ENCODE peak calls at places on chromosomes 11 and 22, in four cellular contexts. C is Peyer's patch, R is left lung, E is right atrium auricular region. U is an unnamed sample.

GRCh38 chr11:78158987-78159662 is 19.7 kb upstream of the ALG8 start:
- DNase-seq in C (no peak), R (no peak), E (no peak), U (no peak)

GRCh38 chr11:101180481-101180880 is 50.9 kb upstream of the PGR start:
- DNase-seq in C (no peak), R (no peak), E (no peak), U (no peak)

GRCh38 chr11:11229691-11230090 is 123.4 kb downstream of the CSNK2A3 start:
- DNase-seq in C (no peak), R (no peak), E (no peak), U (no peak)

GRCh38 chr11:70528046-70528793 is 129.9 kb downstream of the CTTN start:
- DNase-seq in C (no peak), R (no peak), E (no peak), U (peak; percentile 56)

GRCh38 chr11:100682247-100682969 is 4.7 kb upstream of the ARHGAP42 start:
- DNase-seq in C (no peak), R (no peak), E (no peak), U (no peak)

GRCh38 chr22:38172489-38173155 is 9.0 kb downstream of the PLA2G6 start:
- DNase-seq in C (no peak), R (peak; percentile 59), E (peak; percentile 83), U (peak; percentile 73)

GRCh38 chr22:46090051-46090591 is 60.2 kb upstream of the PPARA start:
- DNase-seq in C (no peak), R (peak; percentile 34), E (no peak), U (peak; percentile 65)

GRCh38 chr11:1628506-1629325 is 859 bp upstream of the KRTAP5-5 start:
- DNase-seq in C (peak; percentile 36), R (no peak), E (no peak), U (peak; percentile 81)

GRCh38 chr22:44389926-44390925 is 77.5 kb upstream of the SHISAL1 start:
- DNase-seq in C (no peak), R (peak; percentile 22), E (no peak), U (peak; percentile 44)

GRCh38 chr11:95339554-95339953 is 108.6 kb upstream of the SESN3 start:
- DNase-seq in C (no peak), R (no peak), E (no peak), U (no peak)
- H3K27ac ChIP-seq in C (peak overlapping the region; percentile 67), R (peak overlapping the region; percentile 30), E (peak overlapping the region; percentile 72), U (peak overlapping the region; percentile 81)

GRCh38 chr11:24375896-24376295 is 121.0 kb upstream of the LUZP2 start:
- DNase-seq in C (no peak), R (no peak), E (no peak), U (no peak)
- H3K27ac ChIP-seq in C (no peak overlapping the region), R (no peak overlapping the region), E (no peak overlapping the region), U (no peak overlapping the region)

DNA sequence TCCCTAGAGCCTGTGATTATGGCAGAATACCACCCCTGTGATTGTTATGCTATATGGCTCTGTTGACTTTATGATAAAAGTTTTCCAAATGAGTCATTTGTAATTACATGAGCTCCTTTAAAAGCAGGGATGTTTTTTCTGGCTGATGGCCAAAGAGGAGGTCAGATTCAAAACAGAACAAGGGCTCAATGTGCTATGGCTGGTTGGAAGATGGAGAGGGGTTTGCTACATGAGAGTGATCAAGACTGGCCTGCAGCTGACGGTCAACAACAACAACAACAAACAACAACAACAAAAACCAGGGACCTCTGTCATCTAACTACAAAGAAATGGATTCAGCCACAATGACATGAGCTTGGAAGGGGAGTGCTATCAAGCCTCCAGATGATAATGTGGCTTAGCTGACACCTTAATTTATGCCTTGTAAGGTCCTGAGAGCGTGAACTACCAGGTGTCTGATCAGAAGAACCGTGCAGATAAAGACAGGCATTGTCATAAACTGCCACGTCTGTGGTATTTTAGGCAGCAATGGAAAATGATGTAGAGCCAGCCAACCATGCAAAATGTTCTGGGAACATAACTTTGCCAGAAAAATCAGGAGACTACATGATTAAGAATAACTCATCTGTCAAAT is 47.2 kb downstream of the PIWIL3 start:
- DNase-seq in C (no peak), R (no peak), E (no peak), U (no peak)
- H3K27ac ChIP-seq in C (no peak overlapping the region), R (no peak overlapping the region), E (no peak overlapping the region), U (no peak overlapping the region)

GRCh38 chr11:128626913-128627665 is 39.7 kb upstream of the ETS1 start:
- DNase-seq in C (no peak), R (no peak), E (peak; percentile 57), U (no peak)

GRCh38 chr11:128627666-128628342 is 40.4 kb upstream of the ETS1 start:
- DNase-seq in C (no peak), R (no peak), E (peak; percentile 56), U (no peak)

GRCh38 chr11:128624269-128625170 is 37.2 kb upstream of the ETS1 start:
- DNase-seq in C (peak; percentile 84), R (peak; percentile 67), E (no peak), U (no peak)

GRCh38 chr11:128625766-128626165 is 38.4 kb upstream of the ETS1 start:
- DNase-seq in C (no peak), R (no peak), E (no peak), U (no peak)

GRCh38 chr11:128625316-128625715 is 38.0 kb upstream of the ETS1 start:
- DNase-seq in C (peak; percentile 48), R (peak; percentile 53), E (peak; percentile 58), U (no peak)
- H3K27ac ChIP-seq in C (peak overlapping the region; percentile 55), R (peak overlapping the region; percentile 51), E (no peak overlapping the region), U (no peak overlapping the region)

GRCh38 chr11:60775420-60775961 is 9.6 kb upstream of the MS4A10 start:
- DNase-seq in C (peak; percentile 69), R (peak; percentile 73), E (peak; percentile 88), U (peak; percentile 72)
- H3K27ac ChIP-seq in C (no peak overlapping the region), R (no peak overlapping the region), E (peak overlapping the region; percentile 22), U (no peak overlapping the region)

DNA sequence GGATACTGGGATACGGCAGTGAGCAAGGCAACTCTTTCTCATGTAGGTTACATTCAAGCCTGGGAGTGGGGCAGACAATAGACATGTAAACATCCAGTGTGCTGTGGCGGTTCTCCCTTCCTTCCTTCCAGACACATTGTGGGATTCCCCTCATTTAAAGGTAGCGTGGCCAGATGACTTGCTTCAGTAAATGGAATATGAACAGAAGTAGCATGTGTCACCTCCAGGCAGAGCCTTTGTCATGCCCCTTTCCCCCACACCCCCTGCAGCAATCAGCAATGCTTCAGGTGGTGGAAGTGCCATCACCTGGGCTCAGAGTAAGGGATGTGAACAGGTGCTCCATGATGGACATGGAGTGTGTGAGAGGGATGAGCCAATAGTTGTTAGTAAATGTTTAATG is 34.8 kb upstream of the TTC12 start:
- DNase-seq in C (no peak), R (no peak), E (no peak), U (no peak)
- H3K27ac ChIP-seq in C (no peak overlapping the region), R (no peak overlapping the region), E (no peak overlapping the region), U (no peak overlapping the region)

DNA sequence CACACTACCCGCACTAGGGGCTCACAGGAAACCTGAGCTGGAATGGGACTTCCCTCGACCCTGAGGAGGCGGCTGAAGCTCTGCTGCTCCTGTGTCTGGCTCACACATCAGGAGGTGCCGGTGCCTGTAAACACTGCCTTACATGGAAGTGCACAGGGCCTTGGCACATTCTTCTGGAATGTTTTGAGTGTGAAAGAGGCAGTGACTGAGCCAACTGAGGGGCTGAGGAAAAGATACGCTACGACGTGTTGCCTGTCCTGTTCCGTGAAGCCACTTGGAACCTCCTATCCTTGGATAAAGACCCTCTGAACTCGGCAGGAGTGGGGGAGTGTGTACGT is 10.5 kb downstream of the TXN2 start:
- DNase-seq in C (no peak), R (no peak), E (no peak), U (no peak)
- H3K27ac ChIP-seq in C (peak overlapping the region; percentile 80), R (no peak overlapping the region), E (peak overlapping the region; percentile 94), U (no peak overlapping the region)

GRCh38 chr11:65205602-65205967 is 23.9 kb downstream of the CAPN1 start:
- DNase-seq in C (no peak), R (no peak), E (no peak), U (no peak)

GRCh38 chr11:65204646-65205601 is 23.2 kb downstream of the CAPN1 start:
- DNase-seq in C (no peak), R (no peak), E (no peak), U (peak; percentile 73)

GRCh38 chr11:65206901-65207300 is 25.2 kb downstream of the CAPN1 start:
- DNase-seq in C (no peak), R (no peak), E (no peak), U (no peak)

GRCh38 chr11:65206441-65206841 is 24.7 kb downstream of the CAPN1 start:
- DNase-seq in C (no peak), R (no peak), E (no peak), U (no peak)

DNA sequence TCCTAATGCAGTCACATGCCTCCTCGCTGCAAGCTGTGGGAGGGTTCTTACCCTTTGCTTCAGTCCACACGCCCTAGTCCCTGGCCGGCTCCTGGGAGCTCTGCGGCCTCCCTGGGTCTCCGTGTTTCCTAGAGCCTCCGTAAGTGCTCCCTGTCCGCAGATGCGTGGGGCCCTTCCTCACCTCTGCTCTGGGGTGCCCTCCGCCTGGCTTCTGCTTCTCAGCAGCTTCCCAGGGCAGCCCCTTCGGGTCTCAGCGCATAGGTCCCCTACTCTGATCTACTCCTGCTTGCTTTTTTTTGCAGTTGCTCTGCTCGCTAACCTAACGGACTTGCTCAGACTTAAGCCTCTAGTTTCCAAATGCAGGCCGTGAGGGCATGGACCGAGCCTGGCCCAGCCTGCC is 22.4 kb downstream of the CAPN1 start:
- DNase-seq in C (no peak), R (no peak), E (no peak), U (no peak)
- H3K27ac ChIP-seq in C (no peak overlapping the region), R (no peak overlapping the region), E (no peak overlapping the region), U (no peak overlapping the region)

GRCh38 chr11:96257972-96258951 is 84.7 kb downstream of the MAML2 start:
- DNase-seq in C (peak; percentile 69), R (no peak), E (no peak), U (no peak)

GRCh38 chr11:96256213-96256580 is 86.8 kb downstream of the MAML2 start:
- DNase-seq in C (peak; percentile 34), R (no peak), E (no peak), U (no peak)

GRCh38 chr11:96257036-96257435 is 86.0 kb downstream of the MAML2 start:
- DNase-seq in C (no peak), R (no peak), E (no peak), U (no peak)

GRCh38 chr11:96254854-96255253 is 88.1 kb downstream of the MAML2 start:
- DNase-seq in C (no peak), R (no peak), E (no peak), U (peak; percentile 65)

GRCh38 chr11:96256604-96257003 is 86.4 kb downstream of the MAML2 start:
- DNase-seq in C (no peak), R (no peak), E (no peak), U (no peak)
- H3K27ac ChIP-seq in C (peak overlapping the region; percentile 69), R (peak overlapping the region; percentile 64), E (no peak overlapping the region), U (peak overlapping the region; percentile 71)

U was measured in upper lobe of right lung.